ENCODE peak calls at places on chromosomes 3 and 15, in nine cellular contexts. One of them, this sample, is unnamed. For H3K4me1, the result is how much of the 10 kb centered on the place peaks cover.

GRCh38 chr3:169460035-169460434 is 203.5 kb downstream of the MECOM start:
- DNase-seq in lower lobe of right lung: no peak
- DNase-seq in H9: no peak
- DNase-seq in NT2/D1: no peak
- DNase-seq in cardiac muscle cell: peak
- DNase-seq in A549: no peak
- DNase-seq in CD8-positive, alpha-beta T cell: no peak
- DNase-seq in hepatocyte: no peak
- DNase-seq in psoas muscle: no peak
- DNase-seq in this sample: no peak

GRCh38 chr3:181913254-181913653 is 201.5 kb downstream of the SOX2 start:
- DNase-seq in psoas muscle: no peak
- DNase-seq in H9: no peak
- DNase-seq in NT2/D1: no peak
- DNase-seq in CD8-positive, alpha-beta T cell: no peak
- DNase-seq in A549: peak
- DNase-seq in cardiac muscle cell: no peak
- DNase-seq in hepatocyte: no peak
- DNase-seq in lower lobe of right lung: no peak
- DNase-seq in this sample: peak

GRCh38 chr3:149352556-149352955 is 19.1 kb upstream of the TM4SF18 start:
- DNase-seq in psoas muscle: peak
- DNase-seq in A549: peak
- DNase-seq in NT2/D1: peak
- DNase-seq in H9: peak
- DNase-seq in lower lobe of right lung: peak
- DNase-seq in hepatocyte: peak
- DNase-seq in cardiac muscle cell: peak
- DNase-seq in CD8-positive, alpha-beta T cell: no peak
- DNase-seq in this sample: no peak

GRCh38 chr3:42501321-42501680 is 1.1 kb upstream of the VIPR1 start:
- DNase-seq in H9: peak
- DNase-seq in lower lobe of right lung: no peak
- DNase-seq in CD8-positive, alpha-beta T cell: no peak
- DNase-seq in NT2/D1: no peak
- DNase-seq in A549: no peak
- DNase-seq in psoas muscle: no peak
- DNase-seq in hepatocyte: no peak
- DNase-seq in cardiac muscle cell: no peak
- DNase-seq in this sample: no peak

GRCh38 chr3:30288830-30289229 is 317.6 kb upstream of the TGFBR2 start:
- DNase-seq in lower lobe of right lung: no peak
- DNase-seq in cardiac muscle cell: no peak
- DNase-seq in hepatocyte: no peak
- DNase-seq in CD8-positive, alpha-beta T cell: no peak
- DNase-seq in H9: no peak
- DNase-seq in NT2/D1: no peak
- DNase-seq in A549: no peak
- DNase-seq in psoas muscle: no peak
- DNase-seq in this sample: no peak

GRCh38 chr3:191376742-191377141 is 46.4 kb upstream of the UTS2B start:
- DNase-seq in hepatocyte: peak
- DNase-seq in psoas muscle: no peak
- DNase-seq in A549: no peak
- DNase-seq in lower lobe of right lung: no peak
- DNase-seq in CD8-positive, alpha-beta T cell: no peak
- DNase-seq in H9: no peak
- DNase-seq in NT2/D1: no peak
- DNase-seq in cardiac muscle cell: peak
- DNase-seq in this sample: peak

GRCh38 chr3:194801378-194802124 is 115.9 kb downstream of the FAM43A start:
- DNase-seq in hepatocyte: no peak
- DNase-seq in A549: no peak
- DNase-seq in CD8-positive, alpha-beta T cell: no peak
- DNase-seq in H9: no peak
- DNase-seq in lower lobe of right lung: no peak
- DNase-seq in psoas muscle: no peak
- DNase-seq in cardiac muscle cell: no peak
- DNase-seq in NT2/D1: no peak
- DNase-seq in this sample: no peak

GRCh38 chr3:52400275-52400793 is 44.6 kb downstream of the SEMA3G start:
- DNase-seq in H9: no peak
- DNase-seq in hepatocyte: no peak
- DNase-seq in A549: no peak
- DNase-seq in CD8-positive, alpha-beta T cell: no peak
- DNase-seq in psoas muscle: peak
- DNase-seq in cardiac muscle cell: no peak
- DNase-seq in lower lobe of right lung: peak
- DNase-seq in NT2/D1: no peak
- DNase-seq in this sample: no peak

GRCh38 chr3:167821248-167821805 is 85.8 kb downstream of the SERPINI1 start:
- DNase-seq in hepatocyte: no peak
- DNase-seq in cardiac muscle cell: no peak
- DNase-seq in lower lobe of right lung: no peak
- DNase-seq in A549: no peak
- DNase-seq in psoas muscle: no peak
- DNase-seq in H9: no peak
- DNase-seq in NT2/D1: no peak
- DNase-seq in CD8-positive, alpha-beta T cell: no peak
- DNase-seq in this sample: no peak

GRCh38 chr3:167466961-167467360 is 6.9 kb downstream of the SERPINI2 start:
- DNase-seq in psoas muscle: no peak
- DNase-seq in hepatocyte: no peak
- DNase-seq in A549: no peak
- DNase-seq in cardiac muscle cell: no peak
- DNase-seq in lower lobe of right lung: no peak
- DNase-seq in NT2/D1: no peak
- DNase-seq in H9: no peak
- DNase-seq in CD8-positive, alpha-beta T cell: no peak
- DNase-seq in this sample: no peak

GRCh38 chr3:52195823-52196331 is 2.1 kb upstream of the ALAS1 start:
- DNase-seq in A549: no peak
- DNase-seq in psoas muscle: no peak
- DNase-seq in hepatocyte: no peak
- DNase-seq in cardiac muscle cell: peak
- DNase-seq in CD8-positive, alpha-beta T cell: no peak
- DNase-seq in lower lobe of right lung: peak
- DNase-seq in H9: no peak
- DNase-seq in NT2/D1: no peak
- DNase-seq in this sample: no peak

GRCh38 chr3:197371521-197372075 is 73.2 kb upstream of the DLG1 start:
- DNase-seq in psoas muscle: no peak
- DNase-seq in hepatocyte: no peak
- DNase-seq in CD8-positive, alpha-beta T cell: no peak
- DNase-seq in lower lobe of right lung: no peak
- DNase-seq in cardiac muscle cell: no peak
- DNase-seq in H9: no peak
- DNase-seq in NT2/D1: no peak
- DNase-seq in A549: no peak
- DNase-seq in this sample: peak

GRCh38 chr3:20668411-20668810 is 482.4 kb upstream of the SGO1 start:
- DNase-seq in psoas muscle: no peak
- DNase-seq in H9: peak
- DNase-seq in cardiac muscle cell: peak
- DNase-seq in CD8-positive, alpha-beta T cell: no peak
- DNase-seq in A549: peak
- DNase-seq in hepatocyte: no peak
- DNase-seq in lower lobe of right lung: no peak
- DNase-seq in NT2/D1: peak
- DNase-seq in this sample: peak

GRCh38 chr15:93862791-93863190 is 368.6 kb upstream of the MCTP2 start:
- DNase-seq in H9: no peak
- DNase-seq in A549: no peak
- DNase-seq in CD8-positive, alpha-beta T cell: no peak
- DNase-seq in psoas muscle: peak
- DNase-seq in cardiac muscle cell: no peak
- DNase-seq in hepatocyte: no peak
- DNase-seq in NT2/D1: no peak
- DNase-seq in lower lobe of right lung: peak
- DNase-seq in this sample: no peak

GRCh38 chr3:114569186-114569585 is 275.4 kb downstream of the TIGIT start:
- DNase-seq in H9: no peak
- DNase-seq in cardiac muscle cell: no peak
- DNase-seq in lower lobe of right lung: no peak
- DNase-seq in A549: no peak
- DNase-seq in CD8-positive, alpha-beta T cell: no peak
- DNase-seq in NT2/D1: no peak
- DNase-seq in hepatocyte: no peak
- DNase-seq in psoas muscle: no peak
- DNase-seq in this sample: peak

GRCh38 chr3:187992609-187993008 is 161.3 kb upstream of the LPP start:
- DNase-seq in A549: no peak
- DNase-seq in hepatocyte: no peak
- DNase-seq in CD8-positive, alpha-beta T cell: no peak
- DNase-seq in lower lobe of right lung: no peak
- DNase-seq in NT2/D1: no peak
- DNase-seq in H9: no peak
- DNase-seq in psoas muscle: no peak
- DNase-seq in cardiac muscle cell: no peak
- DNase-seq in this sample: no peak

GRCh38 chr3:10505050-10505790 is at the start of gene ATP2B2:
- DNase-seq in hepatocyte: peak
- DNase-seq in psoas muscle: no peak
- DNase-seq in lower lobe of right lung: no peak
- DNase-seq in CD8-positive, alpha-beta T cell: no peak
- DNase-seq in cardiac muscle cell: no peak
- DNase-seq in NT2/D1: peak
- DNase-seq in A549: no peak
- DNase-seq in H9: peak
- DNase-seq in this sample: no peak

GRCh38 chr3:47113669-47114365 is 50.1 kb downstream of the SETD2 start:
- DNase-seq in lower lobe of right lung: no peak
- DNase-seq in H9: no peak
- DNase-seq in hepatocyte: no peak
- DNase-seq in CD8-positive, alpha-beta T cell: no peak
- DNase-seq in A549: peak
- DNase-seq in cardiac muscle cell: peak
- DNase-seq in NT2/D1: peak
- DNase-seq in psoas muscle: no peak
- DNase-seq in this sample: peak

GRCh38 chr15:81259791-81260190 is 63.1 kb downstream of the IL16 start:
- DNase-seq in cardiac muscle cell: no peak
- DNase-seq in NT2/D1: no peak
- DNase-seq in CD8-positive, alpha-beta T cell: no peak
- DNase-seq in hepatocyte: no peak
- DNase-seq in A549: no peak
- DNase-seq in psoas muscle: no peak
- DNase-seq in H9: no peak
- DNase-seq in lower lobe of right lung: no peak
- DNase-seq in this sample: no peak
- H3K4me1 ChIP-seq in cardiac muscle cell: under half
- H3K4me1 ChIP-seq in NT2/D1: under half
- H3K4me1 ChIP-seq in CD8-positive, alpha-beta T cell: under half
- H3K4me1 ChIP-seq in hepatocyte: under half
- H3K4me1 ChIP-seq in A549: under half
- H3K4me1 ChIP-seq in psoas muscle: under half
- H3K4me1 ChIP-seq in H9: under half
- H3K4me1 ChIP-seq in lower lobe of right lung: under half
- H3K4me1 ChIP-seq in this sample: under half

DNA sequence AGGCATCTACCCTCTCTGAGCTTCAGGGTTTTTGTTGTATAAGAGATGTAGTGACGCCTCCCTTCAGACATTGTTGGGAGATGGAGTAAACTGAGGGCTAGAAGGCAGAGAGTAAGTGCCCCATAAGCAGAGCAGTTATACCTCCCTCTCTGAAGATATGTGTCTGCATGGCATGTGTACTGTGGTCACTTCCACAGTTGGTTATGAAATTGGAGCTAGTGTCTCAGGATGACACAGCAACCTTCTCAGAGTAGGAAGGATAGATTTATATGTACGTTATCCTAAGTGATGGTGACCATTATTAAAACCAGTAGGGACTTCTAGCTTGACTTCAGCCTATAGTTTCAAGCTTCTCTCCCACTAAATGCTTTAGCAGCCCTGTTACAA is 17.9 kb downstream of the PXK start:
- DNase-seq in H9: no peak
- DNase-seq in hepatocyte: no peak
- DNase-seq in A549: no peak
- DNase-seq in cardiac muscle cell: peak
- DNase-seq in lower lobe of right lung: no peak
- DNase-seq in NT2/D1: no peak
- DNase-seq in psoas muscle: no peak
- DNase-seq in CD8-positive, alpha-beta T cell: no peak
- DNase-seq in this sample: peak
- H3K4me1 ChIP-seq in H9: under half
- H3K4me1 ChIP-seq in hepatocyte: under half
- H3K4me1 ChIP-seq in A549: under half
- H3K4me1 ChIP-seq in cardiac muscle cell: under half
- H3K4me1 ChIP-seq in lower lobe of right lung: under half
- H3K4me1 ChIP-seq in NT2/D1: under half
- H3K4me1 ChIP-seq in psoas muscle: under half
- H3K4me1 ChIP-seq in CD8-positive, alpha-beta T cell: under half
- H3K4me1 ChIP-seq in this sample: under half

GRCh38 chr15:64596701-64597468 is 136.5 kb downstream of the ZNF609 start:
- DNase-seq in A549: peak
- DNase-seq in H9: peak
- DNase-seq in NT2/D1: peak
- DNase-seq in CD8-positive, alpha-beta T cell: no peak
- DNase-seq in lower lobe of right lung: no peak
- DNase-seq in cardiac muscle cell: peak
- DNase-seq in hepatocyte: peak
- DNase-seq in psoas muscle: no peak
- DNase-seq in this sample: peak

GRCh38 chr15:64599226-64599625 is 138.8 kb downstream of the ZNF609 start:
- DNase-seq in hepatocyte: no peak
- DNase-seq in H9: no peak
- DNase-seq in cardiac muscle cell: no peak
- DNase-seq in lower lobe of right lung: no peak
- DNase-seq in CD8-positive, alpha-beta T cell: no peak
- DNase-seq in NT2/D1: no peak
- DNase-seq in psoas muscle: no peak
- DNase-seq in A549: no peak
- DNase-seq in this sample: no peak

GRCh38 chr15:64600794-64601193 is 140.4 kb downstream of the ZNF609 start:
- DNase-seq in hepatocyte: no peak
- DNase-seq in CD8-positive, alpha-beta T cell: no peak
- DNase-seq in cardiac muscle cell: no peak
- DNase-seq in lower lobe of right lung: no peak
- DNase-seq in psoas muscle: no peak
- DNase-seq in A549: no peak
- DNase-seq in NT2/D1: no peak
- DNase-seq in H9: no peak
- DNase-seq in this sample: no peak

GRCh38 chr15:64599716-64600115 is 139.3 kb downstream of the ZNF609 start:
- DNase-seq in lower lobe of right lung: no peak
- DNase-seq in NT2/D1: no peak
- DNase-seq in cardiac muscle cell: peak
- DNase-seq in hepatocyte: no peak
- DNase-seq in A549: peak
- DNase-seq in psoas muscle: no peak
- DNase-seq in H9: no peak
- DNase-seq in CD8-positive, alpha-beta T cell: no peak
- DNase-seq in this sample: peak

GRCh38 chr15:64597469-64597806 is 137.1 kb downstream of the ZNF609 start:
- DNase-seq in NT2/D1: no peak
- DNase-seq in hepatocyte: no peak
- DNase-seq in H9: no peak
- DNase-seq in CD8-positive, alpha-beta T cell: peak
- DNase-seq in cardiac muscle cell: no peak
- DNase-seq in psoas muscle: no peak
- DNase-seq in A549: no peak
- DNase-seq in lower lobe of right lung: no peak
- DNase-seq in this sample: no peak
- H3K4me1 ChIP-seq in NT2/D1: under half
- H3K4me1 ChIP-seq in hepatocyte: under half
- H3K4me1 ChIP-seq in H9: under half
- H3K4me1 ChIP-seq in CD8-positive, alpha-beta T cell: half or more
- H3K4me1 ChIP-seq in cardiac muscle cell: under half
- H3K4me1 ChIP-seq in psoas muscle: under half
- H3K4me1 ChIP-seq in A549: under half
- H3K4me1 ChIP-seq in lower lobe of right lung: under half
- H3K4me1 ChIP-seq in this sample: under half

GRCh38 chr15:48355377-48355776 is 24.1 kb downstream of the DUT start:
- DNase-seq in psoas muscle: no peak
- DNase-seq in H9: no peak
- DNase-seq in cardiac muscle cell: peak
- DNase-seq in CD8-positive, alpha-beta T cell: no peak
- DNase-seq in A549: peak
- DNase-seq in lower lobe of right lung: no peak
- DNase-seq in hepatocyte: peak
- DNase-seq in NT2/D1: no peak
- DNase-seq in this sample: peak
- H3K4me1 ChIP-seq in psoas muscle: under half
- H3K4me1 ChIP-seq in H9: under half
- H3K4me1 ChIP-seq in cardiac muscle cell: under half
- H3K4me1 ChIP-seq in CD8-positive, alpha-beta T cell: under half
- H3K4me1 ChIP-seq in A549: under half
- H3K4me1 ChIP-seq in lower lobe of right lung: under half
- H3K4me1 ChIP-seq in hepatocyte: under half
- H3K4me1 ChIP-seq in NT2/D1: under half
- H3K4me1 ChIP-seq in this sample: under half

This sample was measured in astrocyte.